ENCODE peak calls at places on chromosomes 3 and 15, in six cellular contexts. G is MM.1S, F is OCI-LY7, H is neural progenitor cell, S is GM23248, P is PC-3. Q is an unnamed sample.

GRCh38 chr15:80173022-80173759 is 20.4 kb downstream of the FAH start:
- DNase-seq in G (peak), F (peak), H (peak), S (peak), P (peak), Q (peak)

GRCh38 chr15:79172032-79172481 is 81.5 kb upstream of the RASGRF1 start:
- DNase-seq in G (no peak), F (no peak), H (peak), S (no peak), P (no peak), Q (peak)

GRCh38 chr3:188283347-188283746 is 129.4 kb downstream of the LPP start:
- DNase-seq in G (no peak), F (peak), H (no peak), S (peak), P (no peak), Q (no peak)

GRCh38 chr15:68149059-68149458 is 56.1 kb downstream of the CALML4 start:
- DNase-seq in G (no peak), F (no peak), H (no peak), S (peak), P (peak), Q (peak)

GRCh38 chr3:183032904-183033555 is 52.7 kb upstream of the DCUN1D1 start:
- DNase-seq in G (no peak), F (no peak), H (no peak), S (no peak), P (no peak), Q (no peak)

GRCh38 chr15:93179072-93179471 is 90.1 kb upstream of the RGMA start:
- DNase-seq in G (peak), F (peak), H (no peak), S (peak), P (no peak), Q (no peak)

GRCh38 chr3:168116279-168116678 is 20.6 kb upstream of the GOLIM4 start:
- DNase-seq in G (no peak), F (no peak), H (no peak), S (peak), P (no peak), Q (no peak)

GRCh38 chr15:51260262-51260661 is 78.1 kb downstream of the CYP19A1 start:
- DNase-seq in G (no peak), F (no peak), H (no peak), S (peak), P (no peak), Q (no peak)

GRCh38 chr15:85691350-85692240 is 103.1 kb downstream of the KLHL25 start:
- DNase-seq in G (peak), F (peak), H (peak), S (no peak), P (no peak), Q (no peak)

GRCh38 chr15:85692873-85693272 is 101.9 kb downstream of the KLHL25 start:
- DNase-seq in G (peak), F (peak), H (no peak), S (no peak), P (no peak), Q (no peak)

GRCh38 chr15:85694086-85694485 is 100.6 kb downstream of the KLHL25 start:
- DNase-seq in G (no peak), F (no peak), H (no peak), S (no peak), P (no peak), Q (no peak)

GRCh38 chr15:85690546-85691226 is 104.0 kb downstream of the KLHL25 start:
- DNase-seq in G (peak), F (peak), H (no peak), S (peak), P (no peak), Q (no peak)

DNA sequence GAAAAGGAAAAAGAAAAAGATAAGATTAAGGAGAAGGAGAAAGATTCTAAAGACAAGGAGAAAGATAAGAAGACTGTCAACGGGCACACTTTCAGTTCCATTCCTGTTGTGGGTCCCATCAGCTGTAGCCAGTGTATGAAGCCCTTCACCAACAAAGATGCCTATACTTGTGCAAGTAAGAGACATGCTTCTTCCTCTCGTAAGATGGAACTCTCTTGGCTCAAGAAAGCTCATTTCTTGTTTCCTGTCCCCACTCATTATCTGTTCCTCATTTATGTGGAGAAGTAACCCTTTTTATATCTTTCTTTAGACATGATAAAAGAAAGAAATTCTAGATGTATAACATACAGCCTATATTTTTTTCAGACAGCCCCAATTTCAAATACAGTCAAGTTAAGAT is 101.4 kb downstream of the KLHL25 start:
- DNase-seq in G (peak), F (peak), H (no peak), S (no peak), P (no peak), Q (no peak)
- H3K4me2 ChIP-seq in G (peak), F (peak), H (no peak), S (no peak), P (no peak), Q (no peak)

GRCh38 chr3:104941785-104942184 is 424.9 kb upstream of the ALCAM start:
- DNase-seq in G (no peak), F (no peak), H (no peak), S (no peak), P (no peak), Q (no peak)
- TF ChIP-seq EZH2phosphoT487 in G (no peak), F (no peak), H (no peak), S (no peak), P (no peak), Q (no peak)

GRCh38 chr15:88802250-88802990 is 816 bp upstream of the ACAN start:
- DNase-seq in G (no peak), F (no peak), H (no peak), S (no peak), P (no peak), Q (no peak)
- H3K4me2 ChIP-seq in G (no peak), F (no peak), H (peak), S (no peak), P (no peak), Q (peak)

GRCh38 chr3:170162630-170163029 is 18.9 kb downstream of the PHC3 start:
- DNase-seq in G (no peak), F (no peak), H (no peak), S (peak), P (no peak), Q (no peak)
- TF ChIP-seq EZH2phosphoT487 in G (no peak), F (no peak), H (no peak), S (no peak), P (no peak), Q (no peak)